ENCODE peak calls at places on chromosomes 5 and 9, in four cellular contexts. L is WTC11, M is K562, I is HepG2. J is an unnamed sample.

GRCh38 chr9:89278997-89279739 is 31.8 kb upstream of the CKS2 start:
- DNase-seq in L (no peak), M (peak), I (peak), J (peak)

GRCh38 chr5:3009605-3010004 is 258.1 kb upstream of the IRX2 start:
- DNase-seq in L (no peak), M (no peak), I (no peak), J (no peak)

GRCh38 chr5:72268753-72269410 is 51.2 kb downstream of the MRPS27 start:
- DNase-seq in I (peak), M (peak), L (peak), J (peak)

GRCh38 chr5:145056805-145057204 is 778.3 kb downstream of the PRELID2 start:
- DNase-seq in L (no peak), M (no peak), I (no peak), J (no peak)

GRCh38 chr9:122190597-122191381 is 31.1 kb downstream of the MORN5 start:
- DNase-seq in I (peak), M (no peak), L (no peak), J (no peak)

GRCh38 chr9:107983191-107983603 is 493.6 kb upstream of the KLF4 start:
- DNase-seq in I (no peak), L (no peak), M (no peak), J (no peak)

GRCh38 chr5:146338774-146339714 is at the start of gene POU4F3:
- DNase-seq in L (peak), I (no peak), M (no peak), J (peak)

GRCh38 chr5:66904189-66904588 is 292.4 kb downstream of the CD180 start:
- DNase-seq in L (no peak), I (no peak), M (no peak), J (no peak)

GRCh38 chr5:89556215-89557009 is 673.4 kb upstream of the MEF2C start:
- DNase-seq in L (no peak), M (no peak), I (no peak), J (no peak)

GRCh38 chr9:35285731-35286130 is 123.9 kb downstream of the UNC13B start:
- DNase-seq in L (no peak), M (no peak), I (no peak), J (no peak)

GRCh38 chr9:95132406-95133350 is 184.8 kb downstream of the FANCC start:
- DNase-seq in L (no peak), I (no peak), M (no peak), J (peak)

GRCh38 chr9:12684923-12685468 is 8.2 kb upstream of the TYRP1 start:
- DNase-seq in M (no peak), I (no peak), L (no peak), J (no peak)

GRCh38 chr5:38193015-38193581 is 65.3 kb upstream of the EGFLAM start:
- DNase-seq in M (peak), I (peak), L (peak), J (peak)

GRCh38 chr9:135772056-135773042 is 70.4 kb downstream of the KCNT1 start:
- DNase-seq in I (no peak), L (no peak), M (no peak), J (no peak)

GRCh38 chr9:34510506-34511159 is 12.2 kb downstream of the ENHO start:
- DNase-seq in L (peak), I (no peak), M (no peak), J (no peak)

GRCh38 chr9:14863402-14863801 is 46.8 kb downstream of the FREM1 start:
- DNase-seq in I (no peak), M (no peak), L (no peak), J (no peak)

GRCh38 chr9:83448606-83449005 is 89.6 kb downstream of the FRMD3 start:
- DNase-seq in L (no peak), M (no peak), I (no peak), J (no peak)

GRCh38 chr9:77975023-77975422 is 56.6 kb downstream of the GNAQ start:
- DNase-seq in I (no peak), M (no peak), L (no peak), J (no peak)

GRCh38 chr5:138974227-138975063 is 99.3 kb upstream of the LRRTM2 start:
- DNase-seq in I (no peak), M (peak), L (no peak), J (no peak)

GRCh38 chr5:72085319-72085718 is 22.0 kb upstream of the MAP1B start:
- DNase-seq in L (no peak), M (no peak), I (no peak), J (no peak)

GRCh38 chr5:44546283-44546682 is 157.1 kb upstream of the FGF10 start:
- DNase-seq in M (no peak), I (no peak), L (no peak), J (no peak)

DNA sequence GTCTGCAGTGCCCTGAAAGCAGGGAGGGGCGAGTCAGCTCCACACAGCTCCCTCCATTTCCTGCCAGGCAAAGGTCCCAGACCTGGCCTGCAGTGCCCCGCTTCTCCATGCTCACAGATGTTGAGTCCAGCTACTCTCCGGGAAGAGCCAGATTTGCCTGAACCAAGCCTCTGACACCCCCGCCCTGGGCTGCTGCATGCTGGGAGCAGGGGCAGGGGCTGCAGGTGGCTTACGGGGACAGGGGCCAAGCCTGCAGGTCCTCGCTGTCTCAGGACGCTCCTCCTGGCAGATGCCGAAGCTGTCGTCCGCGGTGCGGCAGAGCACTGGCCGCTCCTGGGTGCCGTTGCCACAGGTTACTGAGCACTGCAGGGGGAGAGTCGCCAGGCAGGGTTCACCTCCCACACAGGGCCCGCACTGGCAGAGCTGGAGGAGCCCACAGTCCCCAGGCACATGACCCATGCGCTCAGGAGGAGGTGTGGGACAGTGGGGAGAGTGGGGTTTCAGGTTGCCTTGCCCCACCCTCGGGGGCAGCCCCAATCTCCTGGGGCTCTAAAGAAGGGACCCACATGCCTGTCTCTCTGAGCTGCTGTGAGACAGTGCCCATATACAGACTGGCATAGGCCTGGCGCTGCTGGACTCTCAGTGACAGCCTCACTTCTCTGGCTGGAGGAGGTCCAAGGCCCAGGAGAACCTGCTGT is 62.4 kb downstream of the ZNF354C start:
- DNase-seq in M (no peak), L (no peak), I (no peak), J (no peak)
- TF ChIP-seq FOXJ3 in M (no peak), L (no peak), I (no peak), J (no peak)

DNA sequence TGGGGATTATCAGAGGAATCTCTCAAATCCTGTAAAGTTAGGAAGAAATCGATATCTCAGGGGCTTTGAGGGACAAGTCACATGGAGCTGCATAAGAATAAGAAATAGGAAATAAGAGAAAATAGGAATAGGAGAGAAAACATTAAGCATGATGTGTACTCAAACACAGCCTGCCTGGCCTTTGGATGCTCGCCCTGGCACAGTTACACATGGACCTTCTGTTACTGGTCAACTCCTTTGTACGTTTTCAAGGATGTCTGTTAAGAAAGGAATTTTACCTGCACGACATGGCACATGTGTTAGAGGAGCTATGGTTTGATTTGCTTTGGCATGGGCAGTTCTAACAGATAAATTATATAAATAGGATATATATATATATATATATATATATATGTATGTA is 321.2 kb downstream of the CDH12 start:
- DNase-seq in L (no peak), M (no peak), I (no peak), J (no peak)
- TF ChIP-seq FOXJ3 in L (no peak), M (no peak), I (no peak), J (no peak)

DNA sequence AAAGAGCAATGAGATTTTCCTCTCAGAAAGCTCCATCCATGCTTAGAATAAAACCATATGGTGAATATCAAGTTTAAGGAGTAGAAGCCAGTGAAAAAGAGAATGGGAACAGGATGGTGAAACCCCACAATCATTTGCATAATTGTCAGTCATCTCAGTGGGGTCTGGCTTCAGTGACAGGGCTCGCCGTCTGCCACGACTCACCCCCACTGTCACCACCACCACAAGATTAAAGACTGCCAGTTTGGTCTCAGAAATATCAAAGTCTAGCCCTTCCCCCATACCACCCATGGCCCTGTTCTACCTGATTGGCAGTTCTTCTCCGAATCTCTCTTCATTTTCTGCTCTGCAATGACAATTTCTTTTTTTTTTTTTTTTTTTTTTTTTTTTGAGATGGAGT is 159.8 kb downstream of the GOLPH3 start:
- DNase-seq in L (no peak), I (no peak), M (no peak), J (no peak)
- TF ChIP-seq FOXJ3 in L (no peak), I (no peak), M (no peak), J (no peak)

GRCh38 chr5:103424008-103424407 is 138.6 kb downstream of the NUDT12 start:
- DNase-seq in L (no peak), M (no peak), I (no peak), J (no peak)

GRCh38 chr5:103424453-103425205 is 138.0 kb downstream of the NUDT12 start:
- DNase-seq in M (no peak), L (no peak), I (no peak), J (no peak)

GRCh38 chr5:103428411-103428871 is 134.1 kb downstream of the NUDT12 start:
- DNase-seq in I (peak), L (no peak), M (no peak), J (no peak)

GRCh38 chr5:103427326-103427725 is 135.3 kb downstream of the NUDT12 start:
- DNase-seq in L (no peak), I (no peak), M (no peak), J (no peak)

GRCh38 chr5:103425686-103426454 is 136.7 kb downstream of the NUDT12 start:
- DNase-seq in M (no peak), L (no peak), I (no peak), J (no peak)
- TF ChIP-seq FOXJ3 in M (no peak), L (no peak), I (no peak), J (no peak)

GRCh38 chr9:129886226-129887174 is 51.2 kb downstream of the USP20 start:
- DNase-seq in M (peak), L (no peak), I (no peak), J (no peak)
- TF ChIP-seq FOXJ3 in M (no peak), L (no peak), I (no peak), J (no peak)

DNA sequence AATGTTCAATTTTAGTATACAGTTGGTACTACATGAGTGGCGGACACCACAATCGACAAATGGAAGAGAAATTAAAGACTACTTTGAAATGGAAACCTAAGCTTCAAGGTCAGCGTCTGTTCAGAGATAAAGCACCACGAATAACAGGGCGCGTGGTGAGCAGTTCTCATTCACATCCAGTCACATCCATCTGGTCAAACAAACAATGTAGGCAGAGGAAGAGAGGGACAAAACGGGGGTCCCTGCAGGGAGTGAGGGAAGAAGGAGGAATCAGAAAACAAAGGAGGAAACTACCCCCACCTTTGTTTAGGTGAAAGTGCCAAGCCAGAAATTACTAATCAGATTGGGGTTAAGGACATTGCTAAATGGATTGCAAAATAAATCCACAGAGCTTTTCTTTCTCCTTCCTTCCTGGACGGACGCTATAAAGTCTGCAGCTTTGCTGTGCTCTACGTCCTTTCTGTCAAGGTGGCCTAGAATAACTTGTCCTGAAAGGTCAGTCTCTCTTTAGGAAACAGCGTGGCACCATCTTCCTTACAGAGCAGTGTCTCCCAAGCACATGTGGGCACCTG is 138.6 kb downstream of the ENTREP1 start:
- DNase-seq in M (no peak), I (no peak), L (no peak), J (no peak)
- TF ChIP-seq FOXJ3 in M (no peak), I (no peak), L (no peak), J (no peak)

DNA sequence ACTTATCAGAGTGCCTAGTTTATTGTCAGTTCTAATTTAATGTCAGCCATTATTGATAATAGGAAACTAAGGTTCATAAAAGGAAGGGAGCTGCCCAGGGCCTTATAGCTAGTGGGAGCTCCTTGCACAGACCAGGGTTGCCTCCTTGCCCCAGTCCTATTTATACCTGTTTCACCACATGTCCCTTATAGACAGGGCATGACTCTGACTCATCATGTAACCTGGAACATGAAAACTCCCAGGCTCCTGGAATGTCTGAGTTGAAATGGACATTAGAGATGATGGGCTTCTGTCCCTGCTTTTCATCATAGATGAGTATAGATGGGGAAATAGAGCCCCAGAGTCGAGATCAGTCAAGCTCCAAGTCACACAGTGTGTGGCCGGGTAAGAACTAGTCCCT is 21.1 kb downstream of the FAT2 start:
- DNase-seq in I (no peak), L (no peak), M (no peak), J (no peak)
- TF ChIP-seq FOXJ3 in I (no peak), L (no peak), M (no peak), J (no peak)

GRCh38 chr5:181098642-181099452 is 32.1 kb downstream of the OR2V1 start:
- DNase-seq in L (no peak), M (no peak), I (no peak), J (no peak)

GRCh38 chr5:181100121-181101015 is 30.6 kb downstream of the OR2V1 start:
- DNase-seq in I (no peak), L (peak), M (peak), J (peak)

GRCh38 chr5:181099453-181100086 is 31.4 kb downstream of the OR2V1 start:
- DNase-seq in I (no peak), L (no peak), M (no peak), J (no peak)
- TF ChIP-seq FOXJ3 in I (no peak), L (no peak), M (no peak), J (no peak)

GRCh38 chr5:92777421-92777820 is 803.6 kb downstream of the NR2F1-AS1 start:
- DNase-seq in I (peak), M (no peak), L (no peak), J (no peak)
- TF ChIP-seq FOXJ3 in I (no peak), M (no peak), L (no peak), J (no peak)